ENCODE peak calls at places on chromosomes 5 and 9, in seven cellular contexts. R is T-helper 2 cell; J is stimulated activated CD4-positive, alpha-beta T cell treated with anti-CD3 and anti-CD28 coated beads, Interleukin-12 subunit alpha, Interleukin-12 subunit beta, amount 100 ng/mL, for 24 hours; V is GM12865; E is left cardiac atrium; N is NCI-H1417; Q is GM12892. D is an unnamed sample.

GRCh38 chr5:56303511-56303910 is 70.4 kb upstream of the ANKRD55 start:
- DNase-seq in V (no peak), Q (no peak), R (no peak), E (no peak), J (no peak), N (no peak), D (no peak)

GRCh38 chr5:139181835-139182452 is 16.2 kb downstream of the SIL1 start:
- DNase-seq in V (no peak), E (peak; percentile 31), N (no peak), J (no peak), Q (no peak), R (no peak), D (peak; percentile 37)

GRCh38 chr5:35753500-35753899 is 103.2 kb upstream of the IL7R start:
- DNase-seq in E (no peak), V (no peak), J (no peak), N (no peak), Q (no peak), R (no peak), D (no peak)

GRCh38 chr5:112491257-112491656 is 72.2 kb upstream of the EPB41L4A start:
- DNase-seq in N (peak; percentile 2), J (no peak), R (peak; percentile 2), E (no peak), Q (no peak), V (peak; percentile 45), D (no peak)

GRCh38 chr9:93859431-93860215 is 95.5 kb downstream of the BARX1 start:
- DNase-seq in R (no peak), Q (no peak), N (no peak), V (no peak), J (no peak), E (no peak), D (no peak)

GRCh38 chr5:128081111-128081865 is 2.3 kb upstream of the SLC12A2 start:
- DNase-seq in N (peak; percentile 17), E (no peak), J (no peak), Q (no peak), R (no peak), V (peak; percentile 33), D (peak; percentile 29)

GRCh38 chr5:113523168-113523567 is 9.7 kb downstream of the YTHDC2 start:
- DNase-seq in Q (no peak), J (no peak), V (no peak), N (no peak), E (no peak), R (no peak), D (no peak)

GRCh38 chr9:10000669-10001068 is 612.1 kb downstream of the PTPRD start:
- DNase-seq in J (no peak), V (no peak), Q (no peak), R (no peak), N (no peak), E (no peak), D (no peak)

GRCh38 chr5:179188636-179189035 is 128.5 kb downstream of the ZNF354C start:
- DNase-seq in Q (no peak), R (no peak), N (no peak), J (no peak), V (no peak), E (no peak), D (no peak)

GRCh38 chr9:103245369-103245768 is 250.2 kb downstream of the CYLC2 start:
- DNase-seq in V (no peak), N (peak; percentile 63), J (no peak), E (no peak), Q (no peak), R (no peak), D (peak; percentile 7)

GRCh38 chr9:136643596-136644342 is 18.9 kb upstream of the EGFL7 start:
- DNase-seq in Q (no peak), V (no peak), R (no peak), N (no peak), J (no peak), E (peak; percentile 38), D (peak; percentile 19)

GRCh38 chr9:112925058-112925641 is 34.5 kb upstream of the SLC46A2 start:
- DNase-seq in E (no peak), J (no peak), N (peak; percentile 89), V (peak; percentile 51), R (peak; percentile 17), Q (no peak), D (peak; percentile 55)

GRCh38 chr5:137231535-137231934 is 267.6 kb downstream of the SPOCK1 start:
- DNase-seq in Q (no peak), J (no peak), N (peak; percentile 1), E (no peak), R (no peak), V (no peak), D (peak; percentile 70)